ENCODE peak calls at places on chromosomes 5 and 9, in six cellular contexts. E, U, F, C, B and S are unnamed samples.

GRCh38 chr5:138632900-138633489 is 57.8 kb upstream of the HSPA9 start:
- DNase-seq in E (peak), U (peak), F (peak), C (peak), B (peak), S (peak)

GRCh38 chr9:94490465-94490864 is 64.4 kb upstream of the PCAT7 start:
- DNase-seq in E (peak), U (peak), F (no peak), C (peak), B (peak), S (no peak)

GRCh38 chr5:37945446-37945845 is 105.6 kb upstream of the GDNF start:
- DNase-seq in E (no peak), U (no peak), F (no peak), C (no peak), B (no peak), S (no peak)

GRCh38 chr5:168916266-168916665 is 337.1 kb upstream of the PANK3 start:
- DNase-seq in E (no peak), U (no peak), F (peak), C (peak), B (peak), S (no peak)

GRCh38 chr5:176542135-176542595 is 5.0 kb upstream of the RNF44 start:
- DNase-seq in E (no peak), U (no peak), F (peak), C (no peak), B (no peak), S (no peak)

GRCh38 chr5:142843029-142843905 is 73.1 kb downstream of the ARHGAP26 start:
- DNase-seq in E (no peak), U (no peak), F (no peak), C (no peak), B (no peak), S (peak)

GRCh38 chr5:142006363-142007236 is 6.2 kb downstream of the GNPDA1 start:
- DNase-seq in E (no peak), U (no peak), F (no peak), C (no peak), B (no peak), S (no peak)

GRCh38 chr9:112479221-112479620 is 7.4 kb upstream of the KIAA1958 start:
- DNase-seq in E (no peak), U (no peak), F (no peak), C (no peak), B (no peak), S (no peak)

GRCh38 chr5:149857499-149857898 is 87.1 kb downstream of the PDE6A start:
- DNase-seq in E (no peak), U (no peak), F (no peak), C (no peak), B (peak), S (no peak)

GRCh38 chr5:66898241-66899039 is 298.2 kb downstream of the CD180 start:
- DNase-seq in E (peak), U (no peak), F (no peak), C (no peak), B (peak), S (no peak)
- H2BK120ac ChIP-seq in E (no peak), U (no peak), F (no peak), C (no peak), B (no peak), S (peak)

GRCh38 chr5:180832638-180833068 is 28.4 kb downstream of the ZFP62 start:
- DNase-seq in E (no peak), U (no peak), F (no peak), C (no peak), B (no peak), S (no peak)
- H2AK5ac ChIP-seq in E (no peak), U (no peak), F (no peak), C (no peak), B (peak), S (no peak)

GRCh38 chr5:173618927-173619519 is 2.6 kb upstream of the BOD1 start:
- DNase-seq in E (peak), U (peak), F (no peak), C (peak), B (peak), S (peak)
- H2BK120ac ChIP-seq in E (no peak), U (no peak), F (no peak), C (no peak), B (no peak), S (no peak)

GRCh38 chr9:107286057-107286456 is 3.0 kb downstream of the RAD23B start:
- DNase-seq in E (peak), U (no peak), F (no peak), C (no peak), B (peak), S (no peak)

GRCh38 chr9:107285292-107285691 is 2.2 kb downstream of the RAD23B start:
- DNase-seq in E (no peak), U (no peak), F (no peak), C (no peak), B (no peak), S (peak)

GRCh38 chr9:107282759-107283620 is at the start of gene RAD23B:
- DNase-seq in E (peak), U (peak), F (peak), C (peak), B (peak), S (peak)

GRCh38 chr9:107283621-107284616 is 840 bp downstream of the RAD23B start:
- DNase-seq in E (peak), U (peak), F (peak), C (peak), B (peak), S (peak)

GRCh38 chr9:107284636-107285035 is 1.6 kb downstream of the RAD23B start:
- DNase-seq in E (no peak), U (no peak), F (no peak), C (no peak), B (no peak), S (peak)
- H2AK5ac ChIP-seq in E (no peak), U (no peak), F (no peak), C (no peak), B (no peak), S (no peak)

GRCh38 chr5:76788362-76788761 is 30.5 kb upstream of the F2RL1 start:
- DNase-seq in E (no peak), U (no peak), F (no peak), C (no peak), B (no peak), S (no peak)
- H2BK120ac ChIP-seq in E (peak), U (no peak), F (no peak), C (no peak), B (peak), S (no peak)

DNA sequence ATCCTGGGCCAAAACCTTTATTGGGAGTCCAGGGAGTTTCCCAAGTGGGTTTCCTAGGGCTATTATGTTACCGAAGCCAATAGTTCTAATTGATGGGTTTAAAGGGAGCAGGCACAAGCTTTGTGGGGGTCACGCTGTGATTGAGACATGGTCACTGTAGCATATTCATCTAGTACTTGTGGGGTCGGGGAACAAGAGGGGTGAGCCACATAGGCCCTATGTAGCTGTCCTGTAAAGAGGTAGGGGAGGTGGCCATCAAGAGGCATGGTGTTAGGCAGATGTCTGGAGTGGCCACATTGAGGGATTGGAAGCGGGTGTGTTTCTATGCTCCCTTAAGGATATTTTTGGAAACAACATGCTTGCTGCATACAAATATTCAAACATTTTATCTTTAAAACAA is 50.1 kb downstream of the EXOSC2 start:
- DNase-seq in E (no peak), U (no peak), F (no peak), C (no peak), B (no peak), S (no peak)
- H2AK5ac ChIP-seq in E (peak), U (no peak), F (no peak), C (no peak), B (no peak), S (no peak)